ENCODE peak calls at places on chromosomes 7 and 10, in eight cellular contexts. I is HL-60, Q is A549, N is HCT116, D is SK-N-SH, S is Panc1, W is K562, Z is HepG2. V is an unnamed sample.

GRCh38 chr7:110003827-110004226 is 1087.1 kb upstream of the LRRN3 start:
- DNase-seq in D (no peak), W (no peak), S (no peak), N (no peak), I (no peak), Z (no peak), Q (no peak), V (peak)

GRCh38 chr7:28626629-28627262 is 214.4 kb downstream of the CREB5 start:
- DNase-seq in Q (peak), W (peak), I (peak), N (peak), D (peak), S (no peak), Z (peak), V (peak)

GRCh38 chr7:145884716-145885514 is 231.7 kb upstream of the CNTNAP2 start:
- DNase-seq in S (no peak), W (no peak), D (no peak), Q (no peak), I (peak), N (no peak), Z (no peak), V (no peak)

GRCh38 chr7:121085922-121086321 is 97.4 kb downstream of the CPED1 start:
- DNase-seq in D (no peak), Z (no peak), W (no peak), Q (no peak), N (no peak), S (no peak), I (no peak), V (no peak)

GRCh38 chr10:109924100-109924499 is 789 bp upstream of the XPNPEP1 start:
- DNase-seq in Q (no peak), W (no peak), N (no peak), Z (no peak), I (no peak), S (no peak), D (no peak), V (no peak)

GRCh38 chr10:127047878-127048238 is 142.6 kb downstream of the DOCK1 start:
- DNase-seq in N (no peak), S (no peak), Z (no peak), W (no peak), Q (no peak), I (no peak), D (no peak), V (no peak)

GRCh38 chr10:23343591-23344225 is 889 bp downstream of the C10orf67 start:
- DNase-seq in W (peak), D (peak), Q (no peak), Z (no peak), N (no peak), I (no peak), S (no peak), V (peak)

GRCh38 chr10:95389982-95390381 is 99.2 kb upstream of the PDLIM1 start:
- DNase-seq in I (no peak), Z (no peak), Q (no peak), N (no peak), W (no peak), S (no peak), D (no peak), V (no peak)

GRCh38 chr10:48469516-48470020 is 135.3 kb downstream of the ARHGAP22 start:
- DNase-seq in D (peak), S (no peak), W (no peak), Q (no peak), I (no peak), Z (no peak), N (no peak), V (no peak)

GRCh38 chr10:127919418-127920191 is 12.7 kb downstream of the PTPRE start:
- DNase-seq in D (peak), Q (no peak), S (no peak), I (peak), W (no peak), N (no peak), Z (no peak), V (peak)

GRCh38 chr7:21099955-21100354 is 313.3 kb upstream of the SP8 start:
- DNase-seq in N (no peak), I (no peak), Q (no peak), W (no peak), Z (no peak), S (no peak), D (no peak), V (no peak)

GRCh38 chr10:59362991-59363390 is 642 bp upstream of the FAM13C start:
- DNase-seq in W (no peak), D (peak), N (no peak), Z (no peak), I (no peak), Q (no peak), S (no peak), V (peak)

GRCh38 chr10:60343254-60343653 is 46.4 kb downstream of the ANK3 start:
- DNase-seq in N (no peak), S (no peak), Z (no peak), Q (no peak), D (no peak), W (no peak), I (no peak), V (no peak)

GRCh38 chr7:83937930-83938329 is 256.7 kb downstream of the SEMA3A start:
- DNase-seq in D (no peak), I (no peak), W (no peak), S (no peak), Z (no peak), Q (no peak), N (no peak), V (no peak)

GRCh38 chr7:155356323-155357105 is 58.8 kb downstream of the INSIG1 start:
- DNase-seq in W (peak), D (peak), S (no peak), Q (peak), Z (peak), I (no peak), N (peak), V (peak)

GRCh38 chr10:105291571-105291970 is 650.5 kb downstream of the SORCS3 start:
- DNase-seq in S (no peak), Q (no peak), W (no peak), D (peak), N (no peak), I (no peak), Z (no peak), V (no peak)

GRCh38 chr7:141001122-141001521 is 13.6 kb downstream of the MRPS33 start:
- DNase-seq in N (no peak), Q (no peak), I (no peak), W (no peak), D (no peak), S (no peak), Z (no peak), V (no peak)

GRCh38 chr7:16660702-16661464 is 14.9 kb downstream of the BZW2 start:
- DNase-seq in W (no peak), N (no peak), Z (peak), D (no peak), S (no peak), I (no peak), Q (no peak), V (no peak)

GRCh38 chr7:77262311-77262710 is 62.7 kb upstream of the FGL2 start:
- DNase-seq in I (no peak), W (no peak), Q (no peak), D (no peak), S (no peak), Z (no peak), N (no peak), V (no peak)

GRCh38 chr7:44288381-44288685 is 37.1 kb downstream of the CAMK2B start:
- DNase-seq in N (no peak), Q (no peak), W (no peak), D (no peak), I (no peak), Z (no peak), S (no peak), V (no peak)

GRCh38 chr10:87585565-87586514 is 73.8 kb upstream of the PAPSS2 start:
- DNase-seq in Q (peak), I (no peak), S (peak), Z (peak), N (peak), D (no peak), W (no peak), V (no peak)

GRCh38 chr10:7475046-7475860 is 64.4 kb upstream of the SFMBT2 start:
- DNase-seq in N (no peak), Q (no peak), W (no peak), S (no peak), I (no peak), D (peak), Z (no peak), V (peak)

GRCh38 chr7:80450621-80451308 is 61.1 kb downstream of the GNAT3 start:
- DNase-seq in S (no peak), D (no peak), Q (no peak), Z (peak), N (no peak), W (no peak), I (no peak), V (no peak)

GRCh38 chr7:121211253-121211652 is 117.5 kb upstream of the WNT16 start:
- DNase-seq in I (no peak), Z (no peak), N (no peak), W (no peak), S (no peak), D (no peak), Q (no peak), V (no peak)

GRCh38 chr10:99834410-99834809 is 52.0 kb downstream of the ABCC2 start:
- DNase-seq in N (peak), W (no peak), I (no peak), D (no peak), Q (peak), S (no peak), Z (peak), V (no peak)

GRCh38 chr7:66050990-66051424 is 24.6 kb upstream of the ASL start:
- DNase-seq in W (no peak), D (no peak), Q (no peak), N (no peak), Z (peak), S (no peak), I (no peak), V (no peak)

GRCh38 chr7:74233655-74234280 is 20.4 kb downstream of the RFC2 start:
- DNase-seq in D (no peak), W (no peak), N (no peak), S (no peak), Q (no peak), I (no peak), Z (no peak), V (no peak)
- TF ChIP-seq REST in D (no peak), W (no peak), N (no peak), S (no peak), Q (no peak), I (no peak), Z (no peak), V (no peak)

GRCh38 chr10:71974489-71975011 is 10.4 kb downstream of the CHST3 start:
- DNase-seq in D (no peak), Q (peak), N (peak), S (peak), W (no peak), Z (no peak), I (no peak), V (no peak)

GRCh38 chr10:71975087-71975890 is 11.1 kb downstream of the CHST3 start:
- DNase-seq in N (no peak), W (no peak), Q (no peak), D (no peak), I (no peak), Z (no peak), S (no peak), V (no peak)

GRCh38 chr10:71978476-71978875 is 14.3 kb downstream of the CHST3 start:
- DNase-seq in N (no peak), Q (no peak), Z (no peak), S (no peak), I (no peak), W (peak), D (peak), V (peak)

GRCh38 chr10:71973777-71974488 is 9.7 kb downstream of the CHST3 start:
- DNase-seq in W (no peak), I (no peak), Q (no peak), D (no peak), Z (no peak), S (no peak), N (no peak), V (no peak)

GRCh38 chr10:71975891-71976725 is 11.9 kb downstream of the CHST3 start:
- DNase-seq in D (no peak), I (no peak), N (peak), Z (no peak), S (peak), Q (peak), W (no peak), V (no peak)
- TF ChIP-seq REST in D (no peak), I (no peak), N (no peak), Z (no peak), S (no peak), Q (no peak), W (no peak), V (no peak)

GRCh38 chr10:122290334-122290733 is 19.2 kb downstream of the BTBD16 start:
- DNase-seq in Z (peak), W (no peak), Q (no peak), N (no peak), I (no peak), S (no peak), D (no peak), V (no peak)

GRCh38 chr10:122285506-122286444 is 14.7 kb downstream of the BTBD16 start:
- DNase-seq in Q (no peak), D (no peak), W (no peak), N (no peak), Z (no peak), S (no peak), I (no peak), V (no peak)

GRCh38 chr10:122287584-122287983 is 16.5 kb downstream of the BTBD16 start:
- DNase-seq in N (no peak), Q (no peak), D (no peak), I (no peak), Z (no peak), S (no peak), W (no peak), V (no peak)

GRCh38 chr10:122288917-122289316 is 17.8 kb downstream of the BTBD16 start:
- DNase-seq in I (no peak), W (no peak), S (no peak), Z (no peak), D (no peak), N (no peak), Q (no peak), V (no peak)

GRCh38 chr10:122286872-122287271 is 15.8 kb downstream of the BTBD16 start:
- DNase-seq in W (no peak), Q (no peak), Z (no peak), N (no peak), I (no peak), D (no peak), S (no peak), V (peak)
- TF ChIP-seq REST in W (no peak), Q (no peak), Z (no peak), N (no peak), I (no peak), D (no peak), S (no peak), V (no peak)

GRCh38 chr7:179209-179681 is 13.1 kb upstream of the FAM20C start:
- DNase-seq in S (no peak), N (no peak), Z (no peak), Q (no peak), I (peak), W (no peak), D (no peak), V (no peak)

GRCh38 chr7:179948-180694 is 12.2 kb upstream of the FAM20C start:
- DNase-seq in W (no peak), N (no peak), I (no peak), Z (no peak), Q (no peak), D (no peak), S (no peak), V (no peak)

GRCh38 chr7:175955-176354 is 16.4 kb upstream of the FAM20C start:
- DNase-seq in Q (no peak), S (no peak), W (no peak), N (no peak), Z (no peak), I (no peak), D (no peak), V (no peak)

GRCh38 chr7:176786-177185 is 15.6 kb upstream of the FAM20C start:
- DNase-seq in I (no peak), Q (no peak), D (no peak), W (no peak), N (no peak), Z (no peak), S (no peak), V (no peak)

DNA sequence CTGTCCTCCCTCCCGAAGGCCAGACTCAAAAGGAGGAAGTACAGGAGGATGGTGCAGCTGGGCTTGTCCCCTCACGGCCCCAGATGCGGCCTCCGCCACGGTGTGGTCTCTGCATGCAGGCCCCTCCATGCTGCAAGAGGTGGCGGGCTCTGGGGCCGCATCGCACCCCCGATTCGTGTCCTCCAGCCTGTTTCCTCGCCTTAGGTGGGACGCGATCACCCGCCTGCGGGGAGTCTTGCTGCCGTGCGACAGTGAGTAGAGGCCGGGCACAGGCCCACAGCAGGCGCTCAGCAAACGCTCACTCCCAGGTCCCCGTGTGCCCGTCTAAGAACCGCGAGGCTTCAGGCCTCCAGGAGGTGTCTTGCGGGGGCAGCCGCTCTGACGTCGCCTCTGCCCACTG is 13.9 kb upstream of the FAM20C start:
- DNase-seq in I (no peak), Q (no peak), W (no peak), D (no peak), N (no peak), Z (no peak), S (no peak), V (no peak)
- TF ChIP-seq REST in I (no peak), Q (no peak), W (no peak), D (no peak), N (no peak), Z (no peak), S (no peak), V (no peak)

DNA sequence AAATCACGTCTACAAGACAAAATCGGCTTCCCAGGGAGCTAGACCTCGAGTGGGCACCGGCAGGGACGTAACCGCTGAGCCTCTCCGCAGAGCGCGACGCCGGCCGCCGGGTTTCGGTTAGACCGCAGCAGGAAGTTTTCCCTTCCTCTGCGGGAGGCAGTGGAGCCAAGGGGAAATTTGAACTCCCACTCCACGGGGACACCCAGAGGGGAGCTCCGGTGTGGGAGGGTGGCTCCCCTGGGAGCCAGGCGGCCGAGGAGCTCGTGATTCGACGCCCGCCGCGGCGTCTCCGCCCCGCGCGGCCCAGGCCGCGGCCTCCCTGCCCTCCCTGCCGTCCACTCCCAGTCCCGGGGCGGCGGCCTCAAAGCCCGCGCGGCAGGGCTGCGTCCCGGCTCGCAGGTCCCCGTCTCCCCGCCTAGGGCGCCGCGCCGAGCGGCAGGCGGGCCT is 418 bp downstream of the SYPL1 start:
- DNase-seq in S (no peak), D (peak), N (peak), Z (peak), W (peak), Q (peak), I (peak), V (peak)
- TF ChIP-seq REST in S (no peak), D (peak), N (no peak), Z (no peak), W (peak), Q (no peak), I (no peak), V (no peak)

DNA sequence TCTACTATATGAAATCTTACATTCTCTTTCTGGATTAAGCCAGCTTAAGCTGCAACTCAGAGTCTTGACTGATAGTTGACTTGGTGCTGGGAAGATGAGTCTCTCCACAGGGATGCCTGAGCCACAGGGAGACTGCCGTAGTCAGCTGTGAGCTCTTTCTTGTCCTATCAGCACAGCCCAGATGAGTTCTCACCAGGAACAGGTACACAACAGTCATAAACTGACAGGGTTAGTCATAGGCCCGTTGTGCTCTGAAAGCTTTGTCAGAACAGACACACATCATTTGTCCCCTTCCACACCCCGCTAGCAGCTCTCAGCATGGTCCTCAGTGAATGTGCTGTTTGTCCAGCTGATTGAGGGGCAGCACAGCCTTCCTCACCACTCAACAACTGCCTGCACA is 221.6 kb downstream of the RPS24 start:
- DNase-seq in W (no peak), S (no peak), Q (no peak), Z (no peak), I (no peak), N (no peak), D (no peak), V (no peak)
- TF ChIP-seq REST in W (no peak), S (no peak), Q (no peak), Z (no peak), I (no peak), N (no peak), D (no peak), V (no peak)

GRCh38 chr7:25007668-25008067 is 27.7 kb upstream of the OSBPL3 start:
- DNase-seq in W (no peak), D (no peak), Q (no peak), Z (no peak), N (no peak), S (no peak), I (no peak), V (no peak)

GRCh38 chr7:25006225-25006624 is 26.2 kb upstream of the OSBPL3 start:
- DNase-seq in S (no peak), D (no peak), I (no peak), N (no peak), W (no peak), Q (no peak), Z (no peak), V (no peak)

GRCh38 chr7:25002826-25003225 is 22.8 kb upstream of the OSBPL3 start:
- DNase-seq in Q (no peak), D (no peak), N (no peak), I (no peak), Z (no peak), S (no peak), W (no peak), V (no peak)
- TF ChIP-seq REST in Q (no peak), D (no peak), N (no peak), I (no peak), Z (no peak), S (no peak), W (no peak), V (no peak)